ENCODE peak calls at places on chromosomes 12 and 14, in four cellular contexts. D is anterior cingulate cortex, J is Caki2, U is neural progenitor cell. B is an unnamed sample.

GRCh38 chr12:28122756-28123155 is 67.5 kb upstream of the CCDC91 start:
- DNase-seq in J (no peak), D (no peak), U (no peak), B (no peak)

GRCh38 chr12:26369588-26369987 is 174.2 kb downstream of the SSPN start:
- DNase-seq in J (peak; percentile 63), D (no peak), U (peak; percentile 63), B (no peak)

GRCh38 chr14:89163237-89163636 is 253.8 kb downstream of the FOXN3 start:
- DNase-seq in J (no peak), D (no peak), U (no peak), B (no peak)

GRCh38 chr12:82958966-82959365 is 272.3 kb downstream of the TMTC2 start:
- DNase-seq in U (no peak), D (no peak), J (no peak), B (no peak)

GRCh38 chr12:52439845-52440244 is 5.7 kb upstream of the KRT75 start:
- DNase-seq in U (no peak), D (no peak), J (no peak), B (no peak)

GRCh38 chr12:53207042-53207441 is at the start of gene ITGB7:
- DNase-seq in U (no peak), D (no peak), J (no peak), B (no peak)

GRCh38 chr12:122909442-122910288 is 13.7 kb upstream of the VPS37B start:
- DNase-seq in J (no peak), D (no peak), U (peak; percentile 75), B (peak; percentile 50)

GRCh38 chr12:104632724-104633181 is 176.0 kb downstream of the CHST11 start:
- DNase-seq in U (no peak), J (no peak), D (no peak), B (no peak)

GRCh38 chr12:3770891-3771290 is 18.0 kb upstream of the CRACR2A start:
- DNase-seq in D (no peak), U (no peak), J (peak; percentile 9), B (no peak)

GRCh38 chr14:29652586-29652985 is 275.1 kb downstream of the PRKD1 start:
- DNase-seq in U (no peak), J (no peak), D (no peak), B (no peak)

GRCh38 chr12:65586796-65587195 is 237.5 kb upstream of the HMGA2 start:
- DNase-seq in D (no peak), J (no peak), U (no peak), B (no peak)

GRCh38 chr12:105256921-105257320 is 20.9 kb upstream of the APPL2 start:
- DNase-seq in U (no peak), J (no peak), D (no peak), B (no peak)

GRCh38 chr12:111764120-111764821 is 2.5 kb upstream of the ALDH2 start:
- DNase-seq in U (no peak), J (no peak), D (no peak), B (no peak)

GRCh38 chr12:52222692-52223091 is 10.4 kb upstream of the KRT7 start:
- DNase-seq in D (no peak), U (no peak), J (no peak), B (no peak)

GRCh38 chr12:61513972-61514371 is 746.2 kb upstream of the USP15 start:
- DNase-seq in D (no peak), U (no peak), J (no peak), B (no peak)

GRCh38 chr14:52299692-52300278 is 14.3 kb upstream of the PTGER2 start:
- DNase-seq in J (peak; percentile 26), U (peak; percentile 33), D (no peak), B (no peak)

GRCh38 chr12:114668151-114668891 is 15.7 kb downstream of the TBX3 start:
- DNase-seq in J (peak; percentile 85), U (peak; percentile 91), D (peak; percentile 4), B (no peak)

GRCh38 chr14:76203086-76204001 is 51.6 kb downstream of the GPATCH2L start:
- DNase-seq in J (peak; percentile 87), D (no peak), U (no peak), B (no peak)

GRCh38 chr14:71961972-71962371 is 29.7 kb downstream of the RGS6 start:
- DNase-seq in D (no peak), U (no peak), J (no peak), B (no peak)

GRCh38 chr12:29591140-29592020 is 93.9 kb upstream of the OVCH1 start:
- DNase-seq in D (no peak), U (peak; percentile 62), J (no peak), B (no peak)

GRCh38 chr12:95116341-95116740 is 42.9 kb upstream of the NR2C1 start:
- DNase-seq in D (no peak), J (no peak), U (no peak), B (no peak)

GRCh38 chr12:123948401-123949117 is 24.1 kb downstream of the CCDC92 start:
- DNase-seq in D (no peak), U (no peak), J (no peak), B (no peak)

GRCh38 chr14:70771781-70772212 is 37.5 kb downstream of the MAP3K9 start:
- DNase-seq in U (peak; percentile 40), D (no peak), J (no peak), B (no peak)

GRCh38 chr12:2797721-2798418 is 3.1 kb downstream of the FKBP4 start:
- DNase-seq in D (no peak), J (no peak), U (no peak), B (no peak)

GRCh38 chr14:23319746-23320583 is 1.3 kb upstream of the PABPN1 start:
- DNase-seq in U (no peak), J (no peak), D (no peak), B (no peak)

GRCh38 chr12:93128332-93128707 is 199.2 kb upstream of the EEA1 start:
- DNase-seq in J (no peak), U (no peak), D (no peak), B (no peak)

GRCh38 chr12:6553051-6553868 is 2.6 kb downstream of the IFFO1 start:
- DNase-seq in U (no peak), J (no peak), D (no peak), B (no peak)

GRCh38 chr14:45680531-45680930 is 427.5 kb upstream of the MIS18BP1 start:
- DNase-seq in D (no peak), U (peak; percentile 9), J (no peak), B (no peak)

GRCh38 chr12:125024949-125025563 is 31.6 kb downstream of the BRI3BP start:
- DNase-seq in D (no peak), U (no peak), J (no peak), B (no peak)

GRCh38 chr14:74358176-74358829 is 10.0 kb downstream of the VRTN start:
- DNase-seq in D (no peak), U (no peak), J (no peak), B (no peak)

GRCh38 chr12:56004211-56004610 is 7.1 kb downstream of the SUOX start:
- DNase-seq in U (no peak), D (no peak), J (no peak), B (no peak)

GRCh38 chr14:91163316-91163715 is 49.4 kb downstream of the DGLUCY start:
- DNase-seq in D (no peak), U (no peak), J (no peak), B (no peak)

GRCh38 chr12:126518596-126519200 is 1453.5 kb downstream of the AACS start:
- DNase-seq in U (no peak), D (no peak), J (no peak), B (no peak)

GRCh38 chr12:106461730-106462129 is 104.2 kb downstream of the POLR3B start:
- DNase-seq in J (no peak), D (no peak), U (no peak), B (no peak)

GRCh38 chr12:98137278-98137677 is 378.1 kb upstream of the TMPO start:
- DNase-seq in D (no peak), U (no peak), J (no peak), B (no peak)

B was measured in C1 segment of cervical spinal cord.